ENCODE peak calls at places on chromosome 16, in seven cellular contexts. W, M, E, K, R, X and Q are unnamed samples.

GRCh38 chr16:50451951-50452508 is 83.2 kb upstream of the BRD7 start:
- DNase-seq in R (no peak), E (no peak), X (no peak), W (no peak), K (no peak), M (no peak), Q (no peak)

GRCh38 chr16:70553175-70553574 is 29.6 kb downstream of the SF3B3 start:
- DNase-seq in K (no peak), W (no peak), R (no peak), X (peak), E (no peak), M (no peak), Q (no peak)

GRCh38 chr16:56931253-56931768 is 631 bp upstream of the HERPUD1 start:
- DNase-seq in R (no peak), M (no peak), W (peak), K (no peak), X (peak), E (no peak), Q (no peak)

GRCh38 chr16:68289621-68290329 is 21.0 kb downstream of the SLC7A6OS start:
- DNase-seq in M (no peak), X (peak), R (no peak), W (no peak), K (no peak), E (no peak), Q (no peak)

GRCh38 chr16:13940397-13940933 is 20.5 kb downstream of the ERCC4 start:
- DNase-seq in K (no peak), W (no peak), R (no peak), E (peak), M (no peak), X (no peak), Q (no peak)

GRCh38 chr16:86953631-86954465 is 363.3 kb downstream of the C16orf95 start:
- DNase-seq in K (no peak), E (no peak), M (no peak), W (no peak), X (no peak), R (peak), Q (no peak)

GRCh38 chr16:72786606-72787005 is 261.3 kb downstream of the ZFHX3 start:
- DNase-seq in E (no peak), X (no peak), W (no peak), K (no peak), M (no peak), R (no peak), Q (no peak)

GRCh38 chr16:53053967-53054669 is 673 bp upstream of the CHD9 start:
- DNase-seq in K (peak), W (peak), M (no peak), E (peak), R (no peak), X (peak), Q (no peak)

GRCh38 chr16:86566966-86567700 is 504 bp downstream of the FOXC2 start:
- DNase-seq in K (peak), W (no peak), R (peak), X (peak), M (no peak), E (no peak), Q (no peak)

GRCh38 chr16:14101415-14101814 is 30.3 kb downstream of the MRTFB start:
- DNase-seq in K (no peak), M (no peak), X (no peak), E (no peak), W (no peak), R (no peak), Q (no peak)